ENCODE peak calls at places on chromosomes 12 and 14, in four cellular contexts. H is A549, E is prostate gland, K is adrenal gland. D is an unnamed sample.

GRCh38 chr12:66065146-66065545 is 65.4 kb downstream of the LLPH start:
- DNase-seq in H (no peak), E (no peak), K (no peak), D (no peak)

GRCh38 chr14:33454022-33454645 is 496.7 kb downstream of the EGLN3 start:
- DNase-seq in H (no peak), E (no peak), K (no peak), D (no peak)

GRCh38 chr12:2606186-2606910 is 188.4 kb upstream of the FKBP4 start:
- DNase-seq in H (no peak), E (no peak), K (no peak), D (no peak)

GRCh38 chr12:75000120-75000519 is 209.5 kb downstream of the KCNC2 start:
- DNase-seq in H (no peak), E (no peak), K (no peak), D (no peak)

GRCh38 chr14:28305938-28306337 is 460.6 kb upstream of the FOXG1 start:
- DNase-seq in H (no peak), E (no peak), K (no peak), D (no peak)

GRCh38 chr14:54709444-54709843 is 142.5 kb downstream of the SAMD4A start:
- DNase-seq in H (no peak), E (no peak), K (no peak), D (no peak)

GRCh38 chr14:59882957-59883356 is 12.4 kb upstream of the RTN1 start:
- DNase-seq in H (no peak), E (no peak), K (no peak), D (no peak)

GRCh38 chr12:75876843-75877587 is 154.6 kb downstream of the PHLDA1 start:
- DNase-seq in H (no peak), E (no peak), K (no peak), D (no peak)

GRCh38 chr14:54226558-54226957 is 170.2 kb upstream of the CDKN3 start:
- DNase-seq in H (no peak), E (no peak), K (no peak), D (no peak)

GRCh38 chr12:96108321-96108720 is 72.9 kb upstream of the LTA4H start:
- DNase-seq in H (no peak), E (no peak), K (peak), D (no peak)

GRCh38 chr12:60539592-60539991 is 943.8 kb downstream of the SLC16A7 start:
- DNase-seq in H (no peak), E (no peak), K (peak), D (no peak)

GRCh38 chr14:87066221-87066817 is 926.7 kb downstream of the GALC start:
- DNase-seq in H (no peak), E (no peak), K (no peak), D (no peak)

GRCh38 chr14:95679995-95680735 is 6.1 kb upstream of the TCL1B start:
- DNase-seq in H (no peak), E (no peak), K (no peak), D (no peak)

GRCh38 chr12:53221203-53222076 is 10.6 kb downstream of the RARG start:
- DNase-seq in H (peak), E (peak), K (peak), D (peak)

GRCh38 chr14:22549304-22549962 is 39.6 kb downstream of the DAD1 start:
- DNase-seq in H (no peak), E (no peak), K (no peak), D (no peak)

GRCh38 chr12:55942577-55943136 is 11.7 kb downstream of the DGKA start:
- DNase-seq in H (no peak), E (no peak), K (no peak), D (no peak)

GRCh38 chr12:116309343-116309742 is 31.9 kb upstream of the MED13L start:
- DNase-seq in H (no peak), E (no peak), K (no peak), D (no peak)

GRCh38 chr14:99273724-99274345 is 1.8 kb upstream of the BCL11B start:
- DNase-seq in H (peak), E (no peak), K (no peak), D (no peak)

GRCh38 chr14:105340821-105341408 is 26.4 kb downstream of the PACS2 start:
- DNase-seq in H (no peak), E (no peak), K (no peak), D (no peak)

GRCh38 chr12:14157129-14157747 is 175.8 kb upstream of the GRIN2B start:
- DNase-seq in H (no peak), E (no peak), K (no peak), D (no peak)

GRCh38 chr12:4272976-4273650 is 449 bp upstream of the CCND2 start:
- DNase-seq in H (no peak), E (no peak), K (peak), D (no peak)

GRCh38 chr12:110906985-110907384 is 13.4 kb downstream of the MYL2 start:
- DNase-seq in H (no peak), E (no peak), K (no peak), D (no peak)

GRCh38 chr14:67522270-67522669 is 10.8 kb upstream of the PLEKHH1 start:
- DNase-seq in H (no peak), E (no peak), K (no peak), D (no peak)

GRCh38 chr12:92134638-92135274 is 10.9 kb downstream of the BTG1 start:
- DNase-seq in H (no peak), E (no peak), K (no peak), D (no peak)

GRCh38 chr12:132162508-132163031 is 18.3 kb downstream of the NOC4L start:
- DNase-seq in H (no peak), E (no peak), K (peak), D (no peak)

GRCh38 chr14:29681308-29681707 is 246.3 kb downstream of the PRKD1 start:
- DNase-seq in H (no peak), E (no peak), K (no peak), D (no peak)

GRCh38 chr12:24380122-24380521 is 430.7 kb upstream of the SOX5 start:
- DNase-seq in H (no peak), E (no peak), K (no peak), D (no peak)

GRCh38 chr12:46830731-46831334 is 5.0 kb upstream of the SLC38A4 start:
- DNase-seq in H (no peak), E (peak), K (peak), D (no peak)

GRCh38 chr14:104091061-104091926 is 5.8 kb downstream of the ASPG start:
- DNase-seq in H (no peak), E (no peak), K (no peak), D (no peak)

GRCh38 chr12:54935235-54935951 is 49.2 kb downstream of the TESPA1 start:
- DNase-seq in H (peak), E (peak), K (no peak), D (no peak)

GRCh38 chr12:4279120-4279690 is 5.6 kb downstream of the CCND2 start:
- DNase-seq in H (no peak), E (no peak), K (no peak), D (no peak)

GRCh38 chr14:30417999-30418398 is 141.0 kb upstream of the G2E3 start:
- DNase-seq in H (no peak), E (no peak), K (no peak), D (no peak)

GRCh38 chr14:71448431-71449315 is 483.6 kb upstream of the RGS6 start:
- DNase-seq in H (no peak), E (no peak), K (no peak), D (no peak)

GRCh38 chr12:38161123-38162000 is 155.2 kb upstream of the ALG10B start:
- DNase-seq in H (no peak), E (no peak), K (no peak), D (no peak)

GRCh38 chr14:60724080-60724618 is at the start of gene SIX4:
- DNase-seq in H (peak), E (peak), K (peak), D (peak)

DNA sequence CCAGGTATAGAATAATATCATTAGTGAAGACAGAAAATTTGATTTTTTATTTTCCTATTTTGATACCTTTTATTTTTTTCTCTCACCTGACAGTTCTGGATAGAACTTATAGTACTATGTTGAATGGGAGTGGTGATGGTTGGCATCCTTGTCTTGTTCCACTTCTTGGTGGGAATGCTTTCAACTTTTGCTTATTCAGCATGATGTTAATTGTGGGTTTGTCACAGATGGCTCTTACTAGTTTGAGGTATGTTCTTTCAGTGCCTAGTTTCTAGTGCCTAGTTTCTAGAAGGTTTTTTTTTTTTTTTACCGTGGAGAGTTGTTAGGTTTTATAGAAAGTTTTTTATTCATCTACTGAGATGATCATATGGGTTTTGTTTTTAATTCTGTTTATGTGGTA is 516.3 kb upstream of the NOVA1 start:
- DNase-seq in H (no peak), E (no peak), K (no peak), D (no peak)
- TF ChIP-seq POLR2A in H (no peak), E (no peak), K (no peak), D (no peak)

GRCh38 chr12:112386726-112387125 is 4.5 kb upstream of the HECTD4 start:
- DNase-seq in H (no peak), E (no peak), K (no peak), D (peak)
- TF ChIP-seq POLR2A in H (no peak), E (no peak), K (no peak), D (no peak)

DNA sequence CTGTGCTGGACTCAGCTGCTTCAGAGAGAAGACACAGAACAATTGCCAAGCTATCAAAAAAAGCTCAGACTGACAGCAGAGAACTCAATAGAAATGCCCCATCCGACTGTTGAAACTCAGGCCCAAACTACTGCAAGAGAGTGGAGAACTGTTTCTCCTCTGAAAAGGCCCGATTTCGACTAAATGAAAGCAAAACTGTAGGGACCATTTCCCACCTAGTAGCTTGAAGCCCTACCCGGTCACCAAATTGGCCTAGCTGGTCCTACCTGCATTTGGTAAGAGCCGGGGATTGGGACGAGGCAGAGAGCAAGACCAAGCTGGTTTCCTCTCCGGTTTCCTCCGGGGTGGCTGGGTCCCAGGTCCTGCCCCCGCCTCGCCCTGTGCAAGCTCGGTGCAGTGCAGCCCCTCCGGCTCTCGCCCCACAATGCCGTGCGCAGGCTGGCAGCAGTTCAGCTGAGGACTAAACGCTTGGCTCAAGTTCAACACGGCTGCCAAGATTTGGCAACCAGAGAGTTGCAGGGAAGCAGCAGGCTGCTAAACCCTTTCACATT is 1180.6 kb downstream of the VRK1 start:
- DNase-seq in H (no peak), E (peak), K (peak), D (peak)
- TF ChIP-seq POLR2A in H (no peak), E (no peak), K (no peak), D (no peak)

DNA sequence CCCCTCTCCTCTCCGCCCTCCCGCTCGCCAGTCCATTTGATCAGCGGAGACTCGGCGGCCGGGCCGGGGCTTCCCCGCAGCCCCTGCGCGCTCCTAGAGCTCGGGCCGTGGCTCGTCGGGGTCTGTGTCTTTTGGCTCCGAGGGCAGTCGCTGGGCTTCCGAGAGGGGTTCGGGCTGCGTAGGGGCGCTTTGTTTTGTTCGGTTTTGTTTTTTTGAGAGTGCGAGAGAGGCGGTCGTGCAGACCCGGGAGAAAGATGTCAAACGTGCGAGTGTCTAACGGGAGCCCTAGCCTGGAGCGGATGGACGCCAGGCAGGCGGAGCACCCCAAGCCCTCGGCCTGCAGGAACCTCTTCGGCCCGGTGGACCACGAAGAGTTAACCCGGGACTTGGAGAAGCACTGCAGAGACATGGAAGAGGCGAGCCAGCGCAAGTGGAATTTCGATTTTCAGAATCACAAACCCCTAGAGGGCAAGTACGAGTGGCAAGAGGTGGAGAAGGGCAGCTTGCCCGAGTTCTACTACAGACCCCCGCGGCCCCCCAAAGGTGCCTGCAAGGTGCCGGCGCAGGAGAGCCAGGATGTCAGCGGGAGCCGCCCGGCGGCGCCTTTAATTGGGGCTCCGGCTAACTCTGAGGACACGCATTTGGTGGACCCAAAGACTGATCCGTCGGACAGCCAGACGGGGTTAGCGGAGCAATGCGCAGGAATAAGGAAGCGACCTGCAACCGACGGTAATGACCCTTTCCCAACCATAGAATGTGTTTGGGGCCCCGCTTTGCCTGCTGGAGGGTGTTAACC is 616 bp downstream of the CDKN1B start:
- DNase-seq in H (no peak), E (no peak), K (peak), D (no peak)
- TF ChIP-seq POLR2A in H (no peak), E (no peak), K (no peak), D (no peak)

DNA sequence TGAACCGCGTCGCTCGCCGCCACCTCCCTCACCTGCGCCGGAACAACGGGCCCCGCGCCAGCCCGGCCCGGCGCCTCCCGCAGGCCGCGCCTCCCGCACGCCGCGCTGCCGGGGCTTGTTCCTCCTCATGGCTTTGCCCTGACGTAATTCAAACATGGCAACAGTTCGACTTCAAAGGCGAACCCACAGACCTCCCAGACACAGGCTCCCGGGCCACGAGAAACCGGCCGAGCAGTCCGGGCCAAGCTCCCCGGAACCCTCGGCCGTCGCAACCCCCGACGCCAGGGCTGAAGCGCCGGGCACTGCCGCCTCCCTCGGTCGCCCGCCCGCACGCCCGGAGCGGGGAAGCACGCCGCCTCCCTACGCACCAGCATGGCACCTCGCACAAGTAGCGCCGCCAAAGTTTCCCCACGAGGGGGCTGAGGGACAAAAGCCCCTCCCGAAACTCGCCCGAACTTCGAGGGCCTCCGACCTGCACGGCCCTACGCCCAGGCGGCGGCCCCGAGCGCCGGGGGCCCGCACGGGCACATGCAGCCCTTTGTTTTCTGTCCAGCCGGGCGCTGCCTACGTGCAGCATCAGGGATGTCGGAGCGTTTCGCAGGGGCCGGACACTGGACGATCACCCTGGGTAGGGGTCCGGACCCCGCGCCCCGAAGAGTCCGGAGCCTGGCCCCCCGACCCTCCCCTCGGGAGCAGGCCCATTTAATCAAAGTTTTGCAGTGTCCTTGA is 1.7 kb downstream of the SINHCAF start:
- DNase-seq in H (peak), E (peak), K (peak), D (peak)
- TF ChIP-seq POLR2A in H (peak), E (peak), K (no peak), D (peak)

GRCh38 chr14:21015312-21015711 is 9.5 kb downstream of the NDRG2 start:
- DNase-seq in H (no peak), E (no peak), K (no peak), D (no peak)
- TF ChIP-seq POLR2A in H (no peak), E (no peak), K (no peak), D (no peak)

DNA sequence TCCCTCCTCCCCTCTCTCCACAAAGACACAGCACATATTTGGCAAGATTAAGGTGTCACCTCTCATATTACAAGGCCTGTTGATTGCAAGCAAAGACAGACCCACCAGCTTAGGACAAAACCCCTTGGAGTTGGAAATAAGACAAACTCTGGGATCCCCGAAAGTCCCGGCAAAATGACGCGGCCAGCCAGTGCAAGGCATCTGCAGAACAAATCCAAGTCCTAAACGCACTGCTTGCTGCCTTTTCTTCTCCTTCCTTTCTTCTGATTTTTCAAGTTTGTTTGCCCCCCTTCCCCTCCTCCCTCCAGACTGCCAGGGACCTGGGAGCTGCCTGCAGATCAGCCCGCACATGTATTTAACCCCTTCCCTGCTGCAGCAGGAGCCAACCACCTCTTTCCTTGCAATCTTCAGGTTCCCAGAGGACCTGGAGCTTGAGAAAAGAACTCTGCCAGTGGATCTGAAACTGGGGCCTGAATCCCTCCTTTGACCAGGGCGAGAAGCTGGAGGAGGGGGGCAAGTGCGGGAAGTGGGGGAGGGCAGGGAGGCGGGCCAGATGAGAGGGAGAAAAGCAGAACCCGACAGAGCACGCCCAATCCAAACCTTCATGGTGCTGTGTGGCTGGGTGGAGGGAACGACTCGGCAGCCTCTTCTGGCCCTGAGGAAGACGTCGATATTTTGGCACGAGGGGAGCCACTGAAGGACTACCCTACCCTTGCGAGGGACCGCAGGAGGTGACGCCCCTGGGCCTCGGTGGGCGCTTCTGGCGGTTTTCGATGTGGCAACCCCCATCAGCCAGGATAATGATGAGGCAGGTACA is 2.0 kb upstream of the NTF3 start:
- DNase-seq in H (no peak), E (no peak), K (no peak), D (no peak)
- TF ChIP-seq POLR2A in H (no peak), E (no peak), K (no peak), D (no peak)

DNA sequence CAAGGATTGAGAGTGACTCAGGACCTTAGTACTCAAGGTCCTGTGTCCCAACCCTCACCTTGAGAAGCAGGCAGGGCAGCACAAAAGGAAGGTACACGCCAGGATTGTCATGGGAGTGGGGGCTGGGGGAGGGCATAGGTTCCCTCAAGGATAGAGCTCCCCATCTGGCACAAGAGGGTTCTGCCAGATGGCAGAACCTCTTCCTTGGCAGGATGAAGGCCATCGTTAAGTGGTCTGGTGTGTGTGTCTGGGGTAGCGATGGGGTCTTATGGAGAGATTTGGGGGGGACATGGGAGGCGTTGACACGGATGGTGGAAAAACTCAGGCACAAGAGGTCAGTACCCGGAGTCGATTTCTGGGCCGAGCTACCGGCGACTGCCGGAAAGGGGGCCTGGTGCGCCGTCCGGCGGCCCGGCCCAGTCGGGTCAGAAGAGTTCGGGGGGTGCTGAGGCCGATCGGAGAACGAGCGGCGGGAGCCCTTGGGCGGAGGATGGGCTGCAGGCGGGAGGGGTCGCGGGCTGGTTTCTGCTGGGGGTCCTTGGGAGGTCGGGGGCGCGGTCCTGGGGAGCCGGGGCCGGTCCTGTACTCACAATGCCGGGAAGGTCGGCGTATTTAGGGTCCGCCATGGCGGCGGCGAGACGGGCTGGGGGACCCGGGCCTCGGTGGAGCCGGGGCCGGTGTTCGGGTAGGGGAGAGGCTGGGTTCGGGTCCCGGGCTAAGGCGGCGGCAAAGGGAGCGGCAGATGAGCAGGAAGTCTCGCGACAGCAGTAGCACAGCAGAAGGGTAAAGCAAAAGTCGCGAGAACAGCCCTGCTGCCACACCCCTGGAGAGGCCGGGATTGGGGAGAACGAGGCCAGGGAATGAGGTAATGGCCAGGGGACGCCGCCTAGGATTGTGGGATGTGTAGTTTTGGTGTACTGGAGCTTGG is at the start of gene DCTN2:
- DNase-seq in H (peak), E (peak), K (peak), D (peak)
- TF ChIP-seq POLR2A in H (peak), E (peak), K (peak), D (peak)

D was measured in uterus.